ENCODE peak calls at places on chromosome 4, in six cellular contexts. One of them, this sample, is unnamed.

GRCh38 chr4:19936471-19936870 is 315.2 kb upstream of the SLIT2 start:
- DNase-seq in aorta: no peak
- DNase-seq in HT1080: peak
- DNase-seq in progenitor cell of endocrine pancreas: no peak
- DNase-seq in tibial artery: no peak
- DNase-seq in cardiac muscle cell: no peak
- DNase-seq in this sample: no peak

GRCh38 chr4:2059726-2060577 is 825 bp downstream of the NAT8L start:
- DNase-seq in progenitor cell of endocrine pancreas: no peak
- DNase-seq in aorta: no peak
- DNase-seq in HT1080: no peak
- DNase-seq in cardiac muscle cell: peak
- DNase-seq in tibial artery: no peak
- DNase-seq in this sample: no peak

GRCh38 chr4:35836591-35836990 is 407.7 kb downstream of the ARAP2 start:
- DNase-seq in tibial artery: no peak
- DNase-seq in cardiac muscle cell: no peak
- DNase-seq in aorta: no peak
- DNase-seq in progenitor cell of endocrine pancreas: no peak
- DNase-seq in HT1080: no peak
- DNase-seq in this sample: no peak

GRCh38 chr4:174365018-174365587 is 81.4 kb downstream of the CEP44 start:
- DNase-seq in aorta: no peak
- DNase-seq in tibial artery: no peak
- DNase-seq in HT1080: peak
- DNase-seq in progenitor cell of endocrine pancreas: no peak
- DNase-seq in cardiac muscle cell: peak
- DNase-seq in this sample: peak

GRCh38 chr4:5974321-5974720 is 43.9 kb downstream of the C4orf50 start:
- DNase-seq in tibial artery: peak
- DNase-seq in aorta: no peak
- DNase-seq in HT1080: no peak
- DNase-seq in progenitor cell of endocrine pancreas: no peak
- DNase-seq in cardiac muscle cell: no peak
- DNase-seq in this sample: no peak

GRCh38 chr4:182975806-182976205 is 58.6 kb upstream of the DCTD start:
- DNase-seq in progenitor cell of endocrine pancreas: no peak
- DNase-seq in cardiac muscle cell: no peak
- DNase-seq in HT1080: peak
- DNase-seq in tibial artery: no peak
- DNase-seq in aorta: no peak
- DNase-seq in this sample: peak

GRCh38 chr4:164872481-164872880 is 4.5 kb upstream of the APELA start:
- DNase-seq in HT1080: no peak
- DNase-seq in aorta: no peak
- DNase-seq in tibial artery: no peak
- DNase-seq in cardiac muscle cell: no peak
- DNase-seq in progenitor cell of endocrine pancreas: no peak
- DNase-seq in this sample: no peak

GRCh38 chr4:119597377-119597776 is 31.2 kb downstream of the PDE5A start:
- DNase-seq in aorta: no peak
- DNase-seq in cardiac muscle cell: peak
- DNase-seq in tibial artery: no peak
- DNase-seq in progenitor cell of endocrine pancreas: no peak
- DNase-seq in HT1080: no peak
- DNase-seq in this sample: no peak

GRCh38 chr4:24624381-24624780 is 40.0 kb upstream of the DHX15 start:
- DNase-seq in aorta: no peak
- DNase-seq in HT1080: no peak
- DNase-seq in cardiac muscle cell: no peak
- DNase-seq in tibial artery: no peak
- DNase-seq in progenitor cell of endocrine pancreas: no peak
- DNase-seq in this sample: no peak

GRCh38 chr4:84495448-84496221 is 3.5 kb downstream of the NKX6-1 start:
- DNase-seq in tibial artery: no peak
- DNase-seq in aorta: no peak
- DNase-seq in progenitor cell of endocrine pancreas: no peak
- DNase-seq in HT1080: no peak
- DNase-seq in cardiac muscle cell: no peak
- DNase-seq in this sample: no peak